ENCODE peak calls at places on chromosomes 11 and 22, in four cellular contexts. J is hepatocyte; M is CD4-positive, alpha-beta T cell; K is activated naive CD8-positive, alpha-beta T cell treated with anti-CD3 and anti-CD28 coated beads, Interleukin-2, amount 50 U/mL, for 24 hours. L is an unnamed sample.

GRCh38 chr22:23536821-23537345 is 43.2 kb downstream of the IGLL1 start:
- DNase-seq in J (no peak), M (no peak), K (no peak), L (no peak)

GRCh38 chr11:12963789-12964536 is 45.2 kb upstream of the RASSF10 start:
- DNase-seq in M (peak), J (peak), K (peak), L (peak)

GRCh38 chr11:63763506-63764200 is 4.9 kb downstream of the ZFTA start:
- DNase-seq in M (no peak), J (peak), K (no peak), L (no peak)

GRCh38 chr22:20028855-20029549 is 8.1 kb downstream of the TANGO2 start:
- DNase-seq in M (no peak), J (no peak), K (no peak), L (no peak)

GRCh38 chr11:74182635-74183034 is 11.5 kb downstream of the PPME1 start:
- DNase-seq in M (no peak), K (no peak), J (no peak), L (no peak)

GRCh38 chr11:111727431-111727830 is 38.8 kb downstream of the PPP2R1B start:
- DNase-seq in M (no peak), K (no peak), J (no peak), L (no peak)

GRCh38 chr11:58832246-58832645 is 12.3 kb downstream of the GLYATL2 start:
- DNase-seq in K (no peak), M (no peak), J (peak), L (no peak)

GRCh38 chr22:28019881-28020861 is 101.1 kb upstream of the PITPNB start:
- DNase-seq in K (peak), M (peak), J (peak), L (peak)

GRCh38 chr22:48605856-48606255 is 1221.8 kb downstream of the BRD1 start:
- DNase-seq in K (no peak), M (no peak), J (peak), L (no peak)

GRCh38 chr11:68650801-68651200 is 33.5 kb upstream of the GAL start:
- DNase-seq in J (no peak), M (no peak), K (no peak), L (no peak)

L was measured in T-helper 22 cell.